ENCODE peak calls at places on chromosomes 7 and 10, in six cellular contexts. A, I, B, M, C and N are unnamed samples.

GRCh38 chr10:125694874-125695273 is 11.9 kb upstream of the TEX36 start:
- DNase-seq in A (peak; percentile 85), I (no peak), B (peak; percentile 62), M (no peak), C (no peak), N (no peak)

GRCh38 chr7:99499356-99499712 is 747 bp downstream of the ZNF394 start:
- DNase-seq in A (no peak), I (no peak), B (no peak), M (no peak), C (no peak), N (no peak)

GRCh38 chr10:17179002-17179401 is 22.5 kb downstream of the TRDMT1 start:
- DNase-seq in A (peak; percentile 40), I (no peak), B (no peak), M (no peak), C (no peak), N (no peak)

GRCh38 chr7:116834815-116835533 is 27.4 kb upstream of the CAPZA2 start:
- DNase-seq in A (peak; percentile 50), I (no peak), B (no peak), M (no peak), C (no peak), N (peak; percentile 16)

GRCh38 chr7:5356751-5357119 is 66.9 kb downstream of the TNRC18 start:
- DNase-seq in A (no peak), I (no peak), B (no peak), M (no peak), C (no peak), N (no peak)

GRCh38 chr7:50729962-50730361 is 52.7 kb downstream of the GRB10 start:
- DNase-seq in A (peak; percentile 58), I (no peak), B (no peak), M (no peak), C (no peak), N (no peak)

GRCh38 chr10:50358411-50358810 is 107.1 kb upstream of the ASAH2 start:
- DNase-seq in A (no peak), I (no peak), B (no peak), M (no peak), C (no peak), N (no peak)

GRCh38 chr10:23897864-23898263 is 311.1 kb upstream of the KIAA1217 start:
- DNase-seq in A (no peak), I (no peak), B (no peak), M (no peak), C (no peak), N (no peak)

GRCh38 chr7:22859676-22860290 is 37.1 kb upstream of the TOMM7 start:
- DNase-seq in A (no peak), I (no peak), B (no peak), M (no peak), C (no peak), N (no peak)

GRCh38 chr7:67371429-67372305 is 375.0 kb downstream of the TYW1 start:
- DNase-seq in A (peak; percentile 66), I (peak; percentile 70), B (peak; percentile 88), M (peak; percentile 70), C (peak; percentile 86), N (peak; percentile 73)

GRCh38 chr10:89163265-89163995 is 43.7 kb downstream of the CH25H start:
- DNase-seq in A (no peak), I (no peak), B (peak; percentile 27), M (no peak), C (no peak), N (no peak)

GRCh38 chr10:1920127-1920526 is 182.8 kb upstream of the ADARB2 start:
- DNase-seq in A (no peak), I (no peak), B (no peak), M (no peak), C (no peak), N (no peak)

GRCh38 chr7:23206511-23206867 is 24.6 kb downstream of the NUP42 start:
- DNase-seq in A (no peak), I (no peak), B (no peak), M (no peak), C (no peak), N (peak; percentile 10)

GRCh38 chr7:23106491-23106800 is 861 bp downstream of the KLHL7 start:
- DNase-seq in A (no peak), I (peak; percentile 45), B (no peak), M (no peak), C (no peak), N (peak; percentile 63)

GRCh38 chr10:25014579-25014978 is 1.4 kb downstream of the ENKUR start:
- DNase-seq in A (no peak), I (no peak), B (no peak), M (no peak), C (no peak), N (no peak)

GRCh38 chr10:13840036-13840435 is 253.3 kb downstream of the PRPF18 start:
- DNase-seq in A (no peak), I (no peak), B (no peak), M (no peak), C (no peak), N (no peak)

GRCh38 chr10:129509835-129510234 is 42.8 kb downstream of the MGMT start:
- DNase-seq in A (no peak), I (no peak), B (no peak), M (no peak), C (no peak), N (no peak)

GRCh38 chr10:75870039-75870645 is 438.7 kb downstream of the LRMDA start:
- DNase-seq in A (no peak), I (no peak), B (no peak), M (no peak), C (no peak), N (no peak)